ENCODE peak calls at places on chromosomes 1 and 21, in eight cellular contexts. One of them, this sample, is unnamed. For H3K4me1, the result is how much of the 10 kb centered on the place peaks cover.

GRCh38 chr1:22212400-22213233 is 69.7 kb upstream of the WNT4 start:
- DNase-seq in cardiac muscle cell: no peak
- DNase-seq in effector memory CD4-positive, alpha-beta T cell: no peak
- DNase-seq in pancreas: no peak
- DNase-seq in DND-41: no peak
- DNase-seq in psoas muscle: no peak
- DNase-seq in tibial nerve: no peak
- DNase-seq in right atrium auricular region: no peak
- DNase-seq in this sample: no peak

GRCh38 chr1:19974822-19975416 is 4.5 kb downstream of the PLA2G2A start:
- DNase-seq in pancreas: peak
- DNase-seq in cardiac muscle cell: peak
- DNase-seq in right atrium auricular region: peak
- DNase-seq in tibial nerve: no peak
- DNase-seq in psoas muscle: peak
- DNase-seq in effector memory CD4-positive, alpha-beta T cell: no peak
- DNase-seq in DND-41: no peak
- DNase-seq in this sample: peak

GRCh38 chr21:31897311-31897710 is 24.5 kb downstream of the HUNK start:
- DNase-seq in DND-41: no peak
- DNase-seq in psoas muscle: no peak
- DNase-seq in tibial nerve: no peak
- DNase-seq in right atrium auricular region: no peak
- DNase-seq in cardiac muscle cell: no peak
- DNase-seq in pancreas: no peak
- DNase-seq in effector memory CD4-positive, alpha-beta T cell: no peak
- DNase-seq in this sample: no peak

GRCh38 chr1:47616906-47617305 is 179.1 kb downstream of the FOXD2 start:
- DNase-seq in right atrium auricular region: peak
- DNase-seq in psoas muscle: no peak
- DNase-seq in DND-41: no peak
- DNase-seq in pancreas: peak
- DNase-seq in tibial nerve: no peak
- DNase-seq in effector memory CD4-positive, alpha-beta T cell: no peak
- DNase-seq in cardiac muscle cell: no peak
- DNase-seq in this sample: no peak

GRCh38 chr1:151282883-151283725 is 1.0 kb downstream of the ZNF687 start:
- DNase-seq in cardiac muscle cell: peak
- DNase-seq in effector memory CD4-positive, alpha-beta T cell: no peak
- DNase-seq in DND-41: peak
- DNase-seq in pancreas: peak
- DNase-seq in right atrium auricular region: no peak
- DNase-seq in tibial nerve: peak
- DNase-seq in psoas muscle: peak
- DNase-seq in this sample: peak

GRCh38 chr1:47941609-47942237 is 55.5 kb downstream of the TRABD2B start:
- DNase-seq in right atrium auricular region: no peak
- DNase-seq in DND-41: no peak
- DNase-seq in effector memory CD4-positive, alpha-beta T cell: no peak
- DNase-seq in psoas muscle: no peak
- DNase-seq in tibial nerve: no peak
- DNase-seq in pancreas: no peak
- DNase-seq in cardiac muscle cell: no peak
- DNase-seq in this sample: no peak

GRCh38 chr21:20004353-20004752 is 993.9 kb upstream of the NCAM2 start:
- DNase-seq in effector memory CD4-positive, alpha-beta T cell: no peak
- DNase-seq in right atrium auricular region: no peak
- DNase-seq in psoas muscle: no peak
- DNase-seq in cardiac muscle cell: no peak
- DNase-seq in tibial nerve: no peak
- DNase-seq in DND-41: no peak
- DNase-seq in pancreas: peak
- DNase-seq in this sample: no peak

GRCh38 chr1:15700510-15700909 is 16.4 kb downstream of the PLEKHM2 start:
- DNase-seq in right atrium auricular region: no peak
- DNase-seq in psoas muscle: no peak
- DNase-seq in cardiac muscle cell: no peak
- DNase-seq in tibial nerve: no peak
- DNase-seq in pancreas: no peak
- DNase-seq in effector memory CD4-positive, alpha-beta T cell: no peak
- DNase-seq in DND-41: no peak
- DNase-seq in this sample: peak

GRCh38 chr1:224644553-224645154 is 28.5 kb downstream of the CNIH3 start:
- DNase-seq in DND-41: peak
- DNase-seq in cardiac muscle cell: peak
- DNase-seq in pancreas: no peak
- DNase-seq in psoas muscle: no peak
- DNase-seq in effector memory CD4-positive, alpha-beta T cell: no peak
- DNase-seq in right atrium auricular region: no peak
- DNase-seq in tibial nerve: peak
- DNase-seq in this sample: peak

GRCh38 chr21:36776981-36777617 is 78.2 kb downstream of the SIM2 start:
- DNase-seq in right atrium auricular region: no peak
- DNase-seq in tibial nerve: no peak
- DNase-seq in cardiac muscle cell: no peak
- DNase-seq in pancreas: no peak
- DNase-seq in DND-41: no peak
- DNase-seq in psoas muscle: no peak
- DNase-seq in effector memory CD4-positive, alpha-beta T cell: no peak
- DNase-seq in this sample: peak

GRCh38 chr1:175797576-175797975 is 54.2 kb upstream of the TNR start:
- DNase-seq in effector memory CD4-positive, alpha-beta T cell: no peak
- DNase-seq in cardiac muscle cell: no peak
- DNase-seq in pancreas: no peak
- DNase-seq in DND-41: no peak
- DNase-seq in psoas muscle: no peak
- DNase-seq in right atrium auricular region: no peak
- DNase-seq in tibial nerve: no peak
- DNase-seq in this sample: no peak

GRCh38 chr1:244435562-244436205 is 16.0 kb downstream of the ADSS2 start:
- DNase-seq in psoas muscle: no peak
- DNase-seq in cardiac muscle cell: no peak
- DNase-seq in effector memory CD4-positive, alpha-beta T cell: no peak
- DNase-seq in tibial nerve: no peak
- DNase-seq in DND-41: no peak
- DNase-seq in right atrium auricular region: no peak
- DNase-seq in pancreas: no peak
- DNase-seq in this sample: no peak

GRCh38 chr1:24914226-24915069 is 15.6 kb downstream of the RUNX3 start:
- DNase-seq in DND-41: no peak
- DNase-seq in effector memory CD4-positive, alpha-beta T cell: no peak
- DNase-seq in tibial nerve: no peak
- DNase-seq in psoas muscle: peak
- DNase-seq in right atrium auricular region: no peak
- DNase-seq in cardiac muscle cell: no peak
- DNase-seq in pancreas: no peak
- DNase-seq in this sample: no peak

GRCh38 chr1:25607123-25607522 is 9.5 kb upstream of the MAN1C1 start:
- DNase-seq in pancreas: no peak
- DNase-seq in DND-41: no peak
- DNase-seq in cardiac muscle cell: no peak
- DNase-seq in right atrium auricular region: no peak
- DNase-seq in effector memory CD4-positive, alpha-beta T cell: no peak
- DNase-seq in tibial nerve: no peak
- DNase-seq in psoas muscle: no peak
- DNase-seq in this sample: no peak

GRCh38 chr1:232628335-232629214 is 1.4 kb downstream of the SIPA1L2 start:
- DNase-seq in tibial nerve: no peak
- DNase-seq in pancreas: no peak
- DNase-seq in effector memory CD4-positive, alpha-beta T cell: no peak
- DNase-seq in cardiac muscle cell: peak
- DNase-seq in DND-41: no peak
- DNase-seq in right atrium auricular region: no peak
- DNase-seq in psoas muscle: no peak
- DNase-seq in this sample: no peak

GRCh38 chr1:150765229-150765976 is at the start of gene CTSS:
- DNase-seq in tibial nerve: no peak
- DNase-seq in effector memory CD4-positive, alpha-beta T cell: no peak
- DNase-seq in pancreas: no peak
- DNase-seq in right atrium auricular region: no peak
- DNase-seq in psoas muscle: no peak
- DNase-seq in cardiac muscle cell: no peak
- DNase-seq in DND-41: no peak
- DNase-seq in this sample: no peak

GRCh38 chr21:35520302-35520701 is 471.2 kb upstream of the RUNX1 start:
- DNase-seq in cardiac muscle cell: no peak
- DNase-seq in DND-41: no peak
- DNase-seq in pancreas: no peak
- DNase-seq in right atrium auricular region: no peak
- DNase-seq in psoas muscle: no peak
- DNase-seq in tibial nerve: no peak
- DNase-seq in effector memory CD4-positive, alpha-beta T cell: no peak
- DNase-seq in this sample: no peak

GRCh38 chr1:150544204-150544603 is 5.0 kb upstream of the ADAMTSL4 start:
- DNase-seq in right atrium auricular region: no peak
- DNase-seq in psoas muscle: no peak
- DNase-seq in tibial nerve: no peak
- DNase-seq in DND-41: no peak
- DNase-seq in pancreas: no peak
- DNase-seq in cardiac muscle cell: no peak
- DNase-seq in effector memory CD4-positive, alpha-beta T cell: no peak
- DNase-seq in this sample: no peak

GRCh38 chr1:198054510-198054909 is 102.3 kb upstream of the NEK7 start:
- DNase-seq in psoas muscle: no peak
- DNase-seq in pancreas: no peak
- DNase-seq in right atrium auricular region: no peak
- DNase-seq in tibial nerve: no peak
- DNase-seq in effector memory CD4-positive, alpha-beta T cell: no peak
- DNase-seq in DND-41: no peak
- DNase-seq in cardiac muscle cell: no peak
- DNase-seq in this sample: no peak

GRCh38 chr1:203518541-203518940 is 24.6 kb downstream of the OPTC start:
- DNase-seq in DND-41: no peak
- DNase-seq in effector memory CD4-positive, alpha-beta T cell: no peak
- DNase-seq in right atrium auricular region: no peak
- DNase-seq in pancreas: no peak
- DNase-seq in psoas muscle: no peak
- DNase-seq in cardiac muscle cell: no peak
- DNase-seq in tibial nerve: no peak
- DNase-seq in this sample: no peak

GRCh38 chr1:203516906-203517305 is 23.0 kb downstream of the OPTC start:
- DNase-seq in psoas muscle: no peak
- DNase-seq in effector memory CD4-positive, alpha-beta T cell: no peak
- DNase-seq in pancreas: no peak
- DNase-seq in right atrium auricular region: no peak
- DNase-seq in DND-41: no peak
- DNase-seq in tibial nerve: no peak
- DNase-seq in cardiac muscle cell: no peak
- DNase-seq in this sample: no peak

GRCh38 chr1:203519896-203520295 is 25.9 kb downstream of the OPTC start:
- DNase-seq in DND-41: no peak
- DNase-seq in pancreas: no peak
- DNase-seq in cardiac muscle cell: no peak
- DNase-seq in psoas muscle: no peak
- DNase-seq in effector memory CD4-positive, alpha-beta T cell: no peak
- DNase-seq in tibial nerve: no peak
- DNase-seq in right atrium auricular region: no peak
- DNase-seq in this sample: no peak

GRCh38 chr1:203519053-203519770 is 25.3 kb downstream of the OPTC start:
- DNase-seq in pancreas: peak
- DNase-seq in tibial nerve: no peak
- DNase-seq in psoas muscle: no peak
- DNase-seq in DND-41: no peak
- DNase-seq in right atrium auricular region: no peak
- DNase-seq in effector memory CD4-positive, alpha-beta T cell: no peak
- DNase-seq in cardiac muscle cell: peak
- DNase-seq in this sample: no peak

GRCh38 chr1:203517426-203517974 is 23.5 kb downstream of the OPTC start:
- DNase-seq in cardiac muscle cell: no peak
- DNase-seq in right atrium auricular region: no peak
- DNase-seq in effector memory CD4-positive, alpha-beta T cell: no peak
- DNase-seq in pancreas: no peak
- DNase-seq in psoas muscle: no peak
- DNase-seq in DND-41: no peak
- DNase-seq in tibial nerve: no peak
- DNase-seq in this sample: no peak
- H3K4me1 ChIP-seq in cardiac muscle cell: under half
- H3K4me1 ChIP-seq in right atrium auricular region: under half
- H3K4me1 ChIP-seq in effector memory CD4-positive, alpha-beta T cell: under half
- H3K4me1 ChIP-seq in pancreas: under half
- H3K4me1 ChIP-seq in psoas muscle: under half
- H3K4me1 ChIP-seq in DND-41: under half
- H3K4me1 ChIP-seq in tibial nerve: under half
- H3K4me1 ChIP-seq in this sample: under half

DNA sequence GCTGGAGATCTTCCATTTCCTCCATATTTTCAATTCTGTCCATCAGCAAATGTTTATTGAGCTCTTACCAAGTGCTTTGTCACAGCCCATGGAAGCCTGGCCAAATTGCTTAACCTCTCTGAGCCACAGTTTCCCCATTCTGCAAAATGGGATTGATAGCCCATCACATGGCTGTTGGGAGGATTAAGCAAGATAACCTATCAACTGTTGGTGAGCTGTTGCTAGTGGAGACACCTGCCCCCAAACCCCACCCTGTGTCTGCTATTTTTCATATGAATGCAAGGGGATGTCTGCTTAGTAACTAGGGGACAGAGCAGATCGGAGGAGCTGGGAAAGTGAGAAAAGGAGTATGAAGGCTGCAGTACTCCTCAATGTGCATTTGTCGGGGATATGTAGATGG is 38.3 kb downstream of the CD34 start:
- DNase-seq in cardiac muscle cell: no peak
- DNase-seq in effector memory CD4-positive, alpha-beta T cell: no peak
- DNase-seq in DND-41: no peak
- DNase-seq in right atrium auricular region: no peak
- DNase-seq in tibial nerve: no peak
- DNase-seq in psoas muscle: no peak
- DNase-seq in pancreas: no peak
- DNase-seq in this sample: no peak
- H3K27ac ChIP-seq in cardiac muscle cell: no peak
- H3K27ac ChIP-seq in effector memory CD4-positive, alpha-beta T cell: peak
- H3K27ac ChIP-seq in DND-41: peak
- H3K27ac ChIP-seq in right atrium auricular region: peak
- H3K27ac ChIP-seq in tibial nerve: peak
- H3K27ac ChIP-seq in psoas muscle: no peak
- H3K27ac ChIP-seq in pancreas: no peak
- H3K27ac ChIP-seq in this sample: no peak

GRCh38 chr1:225944387-225944786 is 3.4 kb upstream of the LEFTY2 start:
- DNase-seq in right atrium auricular region: no peak
- DNase-seq in tibial nerve: no peak
- DNase-seq in cardiac muscle cell: no peak
- DNase-seq in effector memory CD4-positive, alpha-beta T cell: no peak
- DNase-seq in psoas muscle: no peak
- DNase-seq in pancreas: no peak
- DNase-seq in DND-41: no peak
- DNase-seq in this sample: no peak
- H3K4me1 ChIP-seq in right atrium auricular region: under half
- H3K4me1 ChIP-seq in tibial nerve: under half
- H3K4me1 ChIP-seq in cardiac muscle cell: under half
- H3K4me1 ChIP-seq in effector memory CD4-positive, alpha-beta T cell: under half
- H3K4me1 ChIP-seq in psoas muscle: under half
- H3K4me1 ChIP-seq in pancreas: under half
- H3K4me1 ChIP-seq in DND-41: under half
- H3K4me1 ChIP-seq in this sample: under half

DNA sequence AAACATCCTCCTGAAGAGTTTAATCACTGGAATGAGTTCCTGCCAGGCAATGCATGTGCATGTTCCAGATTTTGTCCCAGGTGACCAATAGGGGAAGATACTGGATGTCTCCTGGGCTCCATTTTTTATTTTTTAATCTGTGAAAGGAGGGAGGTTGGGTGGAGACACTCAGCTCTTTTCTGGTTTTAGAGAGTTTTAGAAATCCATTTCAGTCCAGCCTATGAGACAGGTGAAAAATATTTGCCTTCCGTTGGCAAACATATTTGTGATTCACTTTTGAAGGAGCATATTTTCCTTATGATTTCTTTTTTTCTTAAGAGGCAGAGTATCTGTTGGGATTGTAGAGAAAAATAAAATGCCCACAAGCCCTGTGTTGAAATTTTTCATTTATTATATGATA is 70.7 kb downstream of the ABCA4 start:
- DNase-seq in right atrium auricular region: no peak
- DNase-seq in cardiac muscle cell: no peak
- DNase-seq in tibial nerve: no peak
- DNase-seq in psoas muscle: no peak
- DNase-seq in pancreas: no peak
- DNase-seq in effector memory CD4-positive, alpha-beta T cell: no peak
- DNase-seq in DND-41: no peak
- DNase-seq in this sample: no peak
- H3K27ac ChIP-seq in right atrium auricular region: peak
- H3K27ac ChIP-seq in cardiac muscle cell: no peak
- H3K27ac ChIP-seq in tibial nerve: no peak
- H3K27ac ChIP-seq in psoas muscle: peak
- H3K27ac ChIP-seq in pancreas: no peak
- H3K27ac ChIP-seq in effector memory CD4-positive, alpha-beta T cell: no peak
- H3K27ac ChIP-seq in DND-41: no peak
- H3K27ac ChIP-seq in this sample: peak

This sample was measured in thyroid gland.